ENCODE peak calls at places on chromosomes 6 and 20, in ten cellular contexts. A, P, B, W, T, G, Y, O, Z and H are unnamed samples.

GRCh38 chr6:13683038-13683437 is 28.6 kb downstream of the RANBP9 start:
- DNase-seq in B (no peak), A (no peak), W (no peak), T (no peak), Z (no peak), G (no peak), P (no peak), O (no peak), Y (no peak), H (no peak)

GRCh38 chr6:170522565-170523183 is 30.4 kb downstream of the PSMB1 start:
- DNase-seq in B (peak), O (no peak), T (no peak), Z (no peak), W (peak), P (no peak), Y (no peak), A (no peak), G (peak), H (no peak)

GRCh38 chr6:14771026-14771425 is 474.8 kb upstream of the JARID2 start:
- DNase-seq in Z (no peak), A (no peak), T (no peak), Y (no peak), B (no peak), P (no peak), O (no peak), W (no peak), G (no peak), H (no peak)

GRCh38 chr6:146851837-146852236 is 253.1 kb downstream of the ADGB start:
- DNase-seq in Z (no peak), T (no peak), A (no peak), W (no peak), G (peak), B (no peak), O (no peak), Y (no peak), P (no peak), H (no peak)

GRCh38 chr6:135883045-135883444 is 31.5 kb downstream of the PDE7B start:
- DNase-seq in W (no peak), B (no peak), O (no peak), Z (no peak), A (no peak), G (peak), T (no peak), P (no peak), Y (no peak), H (no peak)

GRCh38 chr20:41627001-41627400 is 8.8 kb upstream of the CHD6 start:
- DNase-seq in T (no peak), B (no peak), A (no peak), Z (no peak), P (no peak), G (no peak), Y (no peak), O (no peak), W (no peak), H (no peak)

GRCh38 chr6:121247386-121247785 is 86.9 kb downstream of the TBC1D32 start:
- DNase-seq in P (no peak), O (no peak), Y (no peak), B (no peak), G (peak), W (no peak), A (no peak), Z (no peak), T (no peak), H (no peak)

GRCh38 chr6:165222315-165223025 is 86.9 kb downstream of the C6orf118 start:
- DNase-seq in W (no peak), G (no peak), B (no peak), O (no peak), A (no peak), P (no peak), Y (no peak), Z (no peak), T (no peak), H (no peak)

GRCh38 chr20:44572551-44573500 is 9.6 kb upstream of the PKIG start:
- DNase-seq in A (no peak), Y (no peak), Z (peak), O (peak), T (peak), W (no peak), B (no peak), G (peak), P (no peak), H (no peak)

GRCh38 chr20:6055161-6055783 is 1.4 kb upstream of the LRRN4 start:
- DNase-seq in O (no peak), W (no peak), G (no peak), Y (no peak), Z (no peak), B (peak), T (no peak), A (no peak), P (no peak), H (no peak)

GRCh38 chr6:112302154-112302553 is 45.0 kb upstream of the RFPL4B start:
- DNase-seq in B (no peak), O (no peak), G (no peak), A (no peak), T (no peak), Z (no peak), W (no peak), Y (no peak), P (no peak), H (no peak)

GRCh38 chr6:84764332-84765049 is at the start of gene TBX18:
- DNase-seq in O (peak), W (peak), B (peak), A (peak), G (peak), P (peak), Z (peak), Y (peak), T (no peak), H (peak)

GRCh38 chr6:116392158-116393032 is 21.6 kb downstream of the DSE start:
- DNase-seq in T (no peak), Y (no peak), O (no peak), W (no peak), G (peak), A (no peak), Z (no peak), B (no peak), P (no peak), H (no peak)

GRCh38 chr6:137977206-137977605 is 110.1 kb downstream of the TNFAIP3 start:
- DNase-seq in B (no peak), O (no peak), P (no peak), W (no peak), Y (no peak), G (no peak), A (no peak), T (no peak), Z (no peak), H (no peak)

GRCh38 chr6:18016698-18017097 is 29.3 kb upstream of the KIF13A start:
- DNase-seq in W (no peak), G (no peak), Z (no peak), T (no peak), B (no peak), O (no peak), Y (no peak), A (no peak), P (no peak), H (no peak)

GRCh38 chr6:31308050-31308844 is 36.4 kb upstream of the HLA-C start:
- DNase-seq in P (no peak), O (peak), Y (peak), G (no peak), Z (peak), B (peak), A (peak), W (no peak), T (peak), H (no peak)

GRCh38 chr6:68892432-68892831 is 257.4 kb downstream of the ADGRB3 start:
- DNase-seq in A (no peak), P (no peak), B (no peak), G (no peak), T (no peak), W (no peak), O (no peak), Z (no peak), Y (no peak), H (no peak)

GRCh38 chr6:168217880-168218537 is 101.6 kb downstream of the DACT2 start:
- DNase-seq in Y (no peak), G (no peak), A (no peak), P (no peak), W (no peak), Z (no peak), T (no peak), B (no peak), O (no peak), H (no peak)

GRCh38 chr6:100892693-100893092 is 11.6 kb upstream of the ASCC3 start:
- DNase-seq in G (no peak), B (peak), W (no peak), A (no peak), P (no peak), Y (no peak), T (no peak), O (no peak), Z (no peak), H (no peak)

GRCh38 chr6:16505711-16506362 is 255.4 kb downstream of the ATXN1 start:
- DNase-seq in T (no peak), Y (no peak), G (peak), P (no peak), Z (no peak), B (no peak), A (no peak), W (no peak), O (peak), H (no peak)

GRCh38 chr6:7819641-7820040 is 90.9 kb downstream of the TXNDC5 start:
- DNase-seq in A (no peak), T (no peak), B (no peak), Y (no peak), W (no peak), O (no peak), Z (no peak), G (peak), P (no peak), H (no peak)

GRCh38 chr6:137904822-137905617 is 38.0 kb downstream of the TNFAIP3 start:
- DNase-seq in T (no peak), Z (no peak), A (no peak), B (peak), P (no peak), W (no peak), G (no peak), O (peak), Y (no peak), H (no peak)

GRCh38 chr6:44396968-44397367 is 9.5 kb downstream of the CDC5L start:
- DNase-seq in W (no peak), A (no peak), G (no peak), T (no peak), Z (no peak), B (no peak), O (no peak), Y (no peak), P (no peak), H (no peak)

GRCh38 chr6:44400572-44400971 is 13.1 kb downstream of the CDC5L start:
- DNase-seq in P (no peak), Z (no peak), G (no peak), B (no peak), A (no peak), O (no peak), Y (no peak), W (no peak), T (no peak), H (no peak)

GRCh38 chr6:44395501-44395900 is 8.0 kb downstream of the CDC5L start:
- DNase-seq in W (no peak), G (no peak), P (no peak), A (no peak), Y (no peak), B (no peak), O (no peak), Z (no peak), T (no peak), H (no peak)

GRCh38 chr6:44399991-44400390 is 12.5 kb downstream of the CDC5L start:
- DNase-seq in B (no peak), Z (no peak), W (no peak), A (no peak), P (no peak), T (no peak), O (no peak), G (no peak), Y (no peak), H (no peak)

GRCh38 chr6:44397424-44398169 is 10.1 kb downstream of the CDC5L start:
- DNase-seq in Y (no peak), O (no peak), Z (no peak), A (no peak), W (no peak), T (no peak), B (no peak), G (no peak), P (no peak), H (no peak)
- TF ChIP-seq CTCF in Y (no peak), O (no peak), Z (no peak), A (no peak), W (no peak), T (no peak), B (no peak), G (no peak), P (no peak), H (no peak)

GRCh38 chr6:90100059-90100665 is 196.5 kb downstream of the BACH2 start:
- DNase-seq in W (no peak), Y (no peak), G (no peak), B (no peak), Z (no peak), A (no peak), O (no peak), P (no peak), T (no peak), H (no peak)
- TF ChIP-seq POLR2A in W (no peak), Y (no peak), G (no peak), B (no peak), Z (no peak), A (no peak), O (no peak), P (no peak), T (no peak), H (no peak)

DNA sequence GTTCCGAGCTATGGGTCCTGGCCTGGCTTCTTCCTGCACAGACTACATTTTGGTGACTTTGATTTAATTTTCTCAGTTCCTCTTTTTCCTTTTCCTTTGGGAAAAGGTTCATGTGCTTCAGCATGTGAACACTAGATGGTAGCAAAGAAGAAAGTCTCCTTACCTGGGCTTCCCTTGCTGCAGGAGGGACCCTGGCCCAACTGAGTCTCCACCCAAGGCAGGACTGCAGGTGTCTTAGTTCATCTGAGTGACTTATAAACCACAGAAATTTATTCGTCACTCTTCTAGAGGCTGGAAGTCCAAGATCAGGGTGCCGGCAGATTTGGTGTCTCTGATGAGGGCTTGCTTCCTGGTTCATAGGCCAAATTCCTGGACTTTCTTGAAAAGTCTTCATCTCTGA is 163.2 kb downstream of the SYCP2 start:
- DNase-seq in O (no peak), B (no peak), Z (no peak), Y (no peak), A (no peak), T (no peak), P (no peak), G (no peak), W (peak), H (no peak)
- TF ChIP-seq CTCF in O (no peak), B (no peak), Z (no peak), Y (no peak), A (no peak), T (no peak), P (no peak), G (no peak), W (peak), H (no peak)

DNA sequence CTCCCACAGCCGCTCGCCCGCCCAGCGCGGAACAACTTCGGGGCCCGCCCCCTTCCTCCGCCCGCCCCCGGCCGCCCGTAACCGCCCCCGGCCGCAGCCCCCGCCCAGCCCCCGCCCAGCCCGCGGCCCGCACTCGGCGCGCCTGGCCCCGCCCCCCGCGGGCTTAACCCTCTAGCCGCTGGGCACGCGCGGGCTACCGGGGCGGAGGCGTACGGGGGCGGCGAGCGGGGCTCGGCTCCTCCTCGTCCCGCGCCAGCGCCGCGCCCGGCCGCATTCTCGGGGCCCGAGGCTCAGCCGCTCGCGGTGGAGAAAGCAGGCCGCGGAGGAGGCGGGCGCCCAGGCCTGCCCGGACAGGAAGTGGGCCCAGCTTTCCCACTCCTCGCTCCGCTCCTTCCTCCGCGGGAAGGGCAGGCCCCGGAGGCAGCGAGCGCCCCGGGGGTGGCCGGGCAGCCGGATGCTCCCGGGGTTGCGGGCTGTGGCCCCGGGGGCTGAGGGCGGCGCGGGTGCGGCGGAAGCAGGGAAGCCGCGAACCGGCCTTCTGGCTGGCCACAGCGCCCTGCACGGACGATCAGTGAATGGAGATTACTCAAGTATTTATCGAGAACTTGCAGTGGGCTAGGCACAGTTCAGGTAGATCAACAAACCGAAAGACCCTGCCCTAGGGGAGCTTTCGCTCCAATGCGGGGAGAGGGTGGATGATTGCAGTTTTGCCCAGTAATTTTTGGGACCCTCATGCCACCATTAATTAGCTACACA is at the start of gene TRAM2:
- DNase-seq in O (peak), T (peak), B (peak), W (peak), Y (peak), Z (peak), P (peak), A (peak), G (peak), H (peak)
- TF ChIP-seq POLR2A in O (peak), T (peak), B (peak), W (peak), Y (peak), Z (no peak), P (peak), A (no peak), G (peak), H (peak)

GRCh38 chr20:33353013-33353402 is 48.3 kb downstream of the CDK5RAP1 start:
- DNase-seq in A (no peak), O (no peak), T (no peak), P (no peak), W (no peak), G (no peak), B (no peak), Z (no peak), Y (no peak), H (no peak)

GRCh38 chr20:33351696-33352095 is 49.6 kb downstream of the CDK5RAP1 start:
- DNase-seq in B (no peak), P (no peak), T (no peak), Z (no peak), Y (no peak), G (no peak), O (no peak), A (no peak), W (no peak), H (no peak)

GRCh38 chr20:33352258-33353012 is 48.9 kb downstream of the CDK5RAP1 start:
- DNase-seq in B (peak), A (no peak), O (no peak), P (no peak), Z (no peak), G (no peak), Y (no peak), W (no peak), T (no peak), H (no peak)

GRCh38 chr20:33348136-33348937 is 53.0 kb downstream of the CDK5RAP1 start:
- DNase-seq in W (no peak), O (no peak), G (no peak), A (no peak), Z (no peak), T (no peak), P (no peak), Y (no peak), B (no peak), H (no peak)

DNA sequence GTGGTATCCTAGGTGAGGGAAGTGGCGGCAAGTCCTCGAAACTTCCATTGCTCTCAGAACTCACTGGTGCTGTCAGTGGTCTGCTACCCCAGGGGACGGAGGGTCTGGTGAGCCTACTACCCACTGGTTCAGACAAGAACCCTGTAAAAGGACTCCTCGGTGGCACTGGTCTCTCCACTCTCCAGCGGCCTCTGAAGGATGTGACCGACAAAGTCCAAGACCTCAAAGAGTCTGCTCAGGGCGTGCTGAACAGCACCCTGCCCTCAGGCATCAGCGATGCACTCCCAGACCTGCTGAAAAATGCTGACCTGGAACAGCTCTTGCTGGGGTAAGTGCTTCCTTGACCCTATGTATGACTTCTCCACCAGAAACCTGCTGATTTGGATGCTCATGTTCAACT is 51.8 kb downstream of the CDK5RAP1 start:
- DNase-seq in B (no peak), W (no peak), T (no peak), O (no peak), Y (no peak), G (no peak), Z (no peak), A (no peak), P (no peak), H (no peak)
- TF ChIP-seq CTCF in B (no peak), W (no peak), T (no peak), O (no peak), Y (no peak), G (no peak), Z (no peak), A (no peak), P (no peak), H (no peak)